ENCODE peak calls at places on chromosomes 6 and 20, in nine cellular contexts. One of them, this sample, is unnamed.

GRCh38 chr6:139539852-139540251 is 165.4 kb upstream of the CITED2 start:
- DNase-seq in AG10803: peak
- DNase-seq in upper lobe of right lung: peak
- DNase-seq in fibroblast of pulmonary artery: peak
- DNase-seq in left ventricle myocardium inferior: peak
- DNase-seq in ascending aorta: peak
- DNase-seq in NT2/D1: peak
- DNase-seq in BJ: peak
- DNase-seq in CD8-positive, alpha-beta T cell: no peak
- DNase-seq in this sample: peak

GRCh38 chr6:41901882-41902519 is 6.8 kb upstream of the USP49 start:
- DNase-seq in BJ: no peak
- DNase-seq in fibroblast of pulmonary artery: peak
- DNase-seq in upper lobe of right lung: no peak
- DNase-seq in left ventricle myocardium inferior: no peak
- DNase-seq in ascending aorta: no peak
- DNase-seq in NT2/D1: no peak
- DNase-seq in CD8-positive, alpha-beta T cell: peak
- DNase-seq in AG10803: no peak
- DNase-seq in this sample: no peak

GRCh38 chr20:10986586-10986985 is 312.8 kb upstream of the JAG1 start:
- DNase-seq in AG10803: peak
- DNase-seq in upper lobe of right lung: no peak
- DNase-seq in BJ: no peak
- DNase-seq in NT2/D1: no peak
- DNase-seq in ascending aorta: no peak
- DNase-seq in left ventricle myocardium inferior: no peak
- DNase-seq in fibroblast of pulmonary artery: no peak
- DNase-seq in CD8-positive, alpha-beta T cell: no peak
- DNase-seq in this sample: peak

GRCh38 chr6:33018904-33019303 is 9.5 kb upstream of the HLA-DOA start:
- DNase-seq in upper lobe of right lung: peak
- DNase-seq in fibroblast of pulmonary artery: peak
- DNase-seq in left ventricle myocardium inferior: peak
- DNase-seq in ascending aorta: peak
- DNase-seq in BJ: no peak
- DNase-seq in AG10803: peak
- DNase-seq in CD8-positive, alpha-beta T cell: no peak
- DNase-seq in NT2/D1: no peak
- DNase-seq in this sample: peak

GRCh38 chr6:68194846-68195478 is 440.1 kb upstream of the ADGRB3 start:
- DNase-seq in left ventricle myocardium inferior: no peak
- DNase-seq in BJ: no peak
- DNase-seq in upper lobe of right lung: no peak
- DNase-seq in CD8-positive, alpha-beta T cell: no peak
- DNase-seq in AG10803: no peak
- DNase-seq in ascending aorta: no peak
- DNase-seq in NT2/D1: no peak
- DNase-seq in fibroblast of pulmonary artery: no peak
- DNase-seq in this sample: no peak

GRCh38 chr20:21571841-21572690 is 58.2 kb upstream of the NKX2-2 start:
- DNase-seq in NT2/D1: no peak
- DNase-seq in AG10803: peak
- DNase-seq in upper lobe of right lung: no peak
- DNase-seq in CD8-positive, alpha-beta T cell: no peak
- DNase-seq in BJ: no peak
- DNase-seq in left ventricle myocardium inferior: no peak
- DNase-seq in ascending aorta: peak
- DNase-seq in fibroblast of pulmonary artery: peak
- DNase-seq in this sample: no peak

GRCh38 chr6:36054965-36055364 is 27.4 kb downstream of the MAPK14 start:
- DNase-seq in upper lobe of right lung: no peak
- DNase-seq in ascending aorta: no peak
- DNase-seq in CD8-positive, alpha-beta T cell: no peak
- DNase-seq in BJ: no peak
- DNase-seq in left ventricle myocardium inferior: no peak
- DNase-seq in fibroblast of pulmonary artery: no peak
- DNase-seq in NT2/D1: no peak
- DNase-seq in AG10803: no peak
- DNase-seq in this sample: no peak

GRCh38 chr6:88780714-88781389 is 182.6 kb downstream of the RNGTT start:
- DNase-seq in left ventricle myocardium inferior: no peak
- DNase-seq in CD8-positive, alpha-beta T cell: peak
- DNase-seq in BJ: peak
- DNase-seq in ascending aorta: no peak
- DNase-seq in fibroblast of pulmonary artery: peak
- DNase-seq in NT2/D1: peak
- DNase-seq in AG10803: peak
- DNase-seq in upper lobe of right lung: no peak
- DNase-seq in this sample: peak

GRCh38 chr6:119148102-119148824 is 69.8 kb upstream of the FAM184A start:
- DNase-seq in fibroblast of pulmonary artery: peak
- DNase-seq in BJ: no peak
- DNase-seq in ascending aorta: peak
- DNase-seq in CD8-positive, alpha-beta T cell: no peak
- DNase-seq in AG10803: peak
- DNase-seq in left ventricle myocardium inferior: no peak
- DNase-seq in NT2/D1: peak
- DNase-seq in upper lobe of right lung: no peak
- DNase-seq in this sample: peak

DNA sequence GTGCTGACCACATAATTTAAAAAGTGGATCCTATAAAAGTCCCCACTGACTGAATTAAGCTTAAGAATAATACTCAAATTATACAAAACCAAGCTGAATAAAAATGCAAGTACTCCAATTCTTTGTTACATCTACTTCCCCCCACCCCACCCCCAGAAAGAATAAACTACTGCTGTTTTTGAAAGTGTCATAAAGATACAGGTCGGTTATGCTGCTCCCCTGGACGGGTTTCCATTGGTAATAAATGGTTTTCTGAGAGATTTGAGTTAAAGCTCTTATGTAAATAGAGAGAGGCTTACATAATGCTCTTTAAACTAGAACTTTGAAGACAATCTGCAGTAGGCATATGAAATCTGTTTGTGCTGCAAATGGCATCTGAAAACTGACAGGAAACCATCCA is 10.9 kb upstream of the POU3F2 start:
- DNase-seq in left ventricle myocardium inferior: no peak
- DNase-seq in upper lobe of right lung: no peak
- DNase-seq in AG10803: no peak
- DNase-seq in BJ: no peak
- DNase-seq in CD8-positive, alpha-beta T cell: no peak
- DNase-seq in NT2/D1: no peak
- DNase-seq in fibroblast of pulmonary artery: no peak
- DNase-seq in ascending aorta: no peak
- DNase-seq in this sample: no peak
- H3K4me3 ChIP-seq in left ventricle myocardium inferior: no peak
- H3K4me3 ChIP-seq in upper lobe of right lung: no peak
- H3K4me3 ChIP-seq in AG10803: no peak
- H3K4me3 ChIP-seq in BJ: no peak
- H3K4me3 ChIP-seq in CD8-positive, alpha-beta T cell: no peak
- H3K4me3 ChIP-seq in NT2/D1: peak
- H3K4me3 ChIP-seq in fibroblast of pulmonary artery: no peak
- H3K4me3 ChIP-seq in ascending aorta: no peak
- H3K4me3 ChIP-seq in this sample: no peak

GRCh38 chr6:154435400-154435945 is 75.0 kb downstream of the CNKSR3 start:
- DNase-seq in fibroblast of pulmonary artery: no peak
- DNase-seq in upper lobe of right lung: no peak
- DNase-seq in AG10803: no peak
- DNase-seq in BJ: no peak
- DNase-seq in CD8-positive, alpha-beta T cell: no peak
- DNase-seq in left ventricle myocardium inferior: no peak
- DNase-seq in ascending aorta: no peak
- DNase-seq in NT2/D1: no peak
- DNase-seq in this sample: no peak

GRCh38 chr6:154432533-154433476 is 76.2 kb upstream of the IPCEF1 start:
- DNase-seq in left ventricle myocardium inferior: no peak
- DNase-seq in AG10803: no peak
- DNase-seq in BJ: no peak
- DNase-seq in upper lobe of right lung: no peak
- DNase-seq in ascending aorta: no peak
- DNase-seq in CD8-positive, alpha-beta T cell: no peak
- DNase-seq in fibroblast of pulmonary artery: peak
- DNase-seq in NT2/D1: no peak
- DNase-seq in this sample: no peak

GRCh38 chr6:154430494-154430919 is 73.9 kb upstream of the IPCEF1 start:
- DNase-seq in ascending aorta: no peak
- DNase-seq in fibroblast of pulmonary artery: no peak
- DNase-seq in NT2/D1: no peak
- DNase-seq in left ventricle myocardium inferior: no peak
- DNase-seq in upper lobe of right lung: no peak
- DNase-seq in CD8-positive, alpha-beta T cell: no peak
- DNase-seq in BJ: no peak
- DNase-seq in AG10803: no peak
- DNase-seq in this sample: no peak

GRCh38 chr6:154434662-154435061 is 75.8 kb downstream of the CNKSR3 start:
- DNase-seq in BJ: no peak
- DNase-seq in fibroblast of pulmonary artery: no peak
- DNase-seq in NT2/D1: no peak
- DNase-seq in AG10803: no peak
- DNase-seq in left ventricle myocardium inferior: no peak
- DNase-seq in ascending aorta: no peak
- DNase-seq in upper lobe of right lung: no peak
- DNase-seq in CD8-positive, alpha-beta T cell: no peak
- DNase-seq in this sample: no peak

GRCh38 chr6:154433477-154434241 is 76.8 kb downstream of the CNKSR3 start:
- DNase-seq in AG10803: peak
- DNase-seq in NT2/D1: no peak
- DNase-seq in BJ: no peak
- DNase-seq in CD8-positive, alpha-beta T cell: no peak
- DNase-seq in fibroblast of pulmonary artery: no peak
- DNase-seq in upper lobe of right lung: no peak
- DNase-seq in left ventricle myocardium inferior: no peak
- DNase-seq in ascending aorta: no peak
- DNase-seq in this sample: no peak
- H3K4me3 ChIP-seq in AG10803: no peak
- H3K4me3 ChIP-seq in NT2/D1: no peak
- H3K4me3 ChIP-seq in BJ: no peak
- H3K4me3 ChIP-seq in CD8-positive, alpha-beta T cell: no peak
- H3K4me3 ChIP-seq in fibroblast of pulmonary artery: no peak
- H3K4me3 ChIP-seq in upper lobe of right lung: no peak
- H3K4me3 ChIP-seq in left ventricle myocardium inferior: no peak
- H3K4me3 ChIP-seq in ascending aorta: no peak
- H3K4me3 ChIP-seq in this sample: no peak

GRCh38 chr20:63361507-63362425 is 617 bp upstream of the CHRNA4 start:
- DNase-seq in upper lobe of right lung: no peak
- DNase-seq in ascending aorta: no peak
- DNase-seq in CD8-positive, alpha-beta T cell: no peak
- DNase-seq in BJ: no peak
- DNase-seq in fibroblast of pulmonary artery: no peak
- DNase-seq in AG10803: no peak
- DNase-seq in left ventricle myocardium inferior: no peak
- DNase-seq in NT2/D1: no peak
- DNase-seq in this sample: no peak
- H3K4me3 ChIP-seq in upper lobe of right lung: no peak
- H3K4me3 ChIP-seq in ascending aorta: no peak
- H3K4me3 ChIP-seq in CD8-positive, alpha-beta T cell: no peak
- H3K4me3 ChIP-seq in BJ: no peak
- H3K4me3 ChIP-seq in fibroblast of pulmonary artery: no peak
- H3K4me3 ChIP-seq in AG10803: no peak
- H3K4me3 ChIP-seq in left ventricle myocardium inferior: no peak
- H3K4me3 ChIP-seq in NT2/D1: no peak
- H3K4me3 ChIP-seq in this sample: no peak

DNA sequence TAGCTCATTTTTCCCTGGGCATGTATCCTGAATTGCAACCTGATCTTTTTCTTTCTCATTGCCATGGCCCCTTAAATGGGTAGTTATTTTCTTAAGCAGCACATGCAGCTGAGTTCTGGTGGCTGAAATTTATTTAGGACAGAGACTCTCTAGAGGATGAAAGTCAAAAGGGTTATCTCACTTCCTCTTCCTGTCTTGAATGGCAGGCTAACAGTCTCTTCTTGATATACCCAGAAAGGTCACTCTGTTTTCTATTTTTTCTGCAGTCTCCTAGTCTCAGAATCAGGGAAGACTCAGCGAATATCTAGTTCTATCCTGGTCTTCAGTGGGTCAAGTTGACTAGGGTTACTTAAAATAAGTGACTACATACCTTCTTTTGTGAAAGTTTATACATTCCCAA is 243.3 kb downstream of the EPHA7 start:
- DNase-seq in left ventricle myocardium inferior: no peak
- DNase-seq in upper lobe of right lung: no peak
- DNase-seq in BJ: no peak
- DNase-seq in ascending aorta: no peak
- DNase-seq in AG10803: no peak
- DNase-seq in NT2/D1: no peak
- DNase-seq in CD8-positive, alpha-beta T cell: no peak
- DNase-seq in fibroblast of pulmonary artery: no peak
- DNase-seq in this sample: no peak
- H3K4me3 ChIP-seq in left ventricle myocardium inferior: no peak
- H3K4me3 ChIP-seq in upper lobe of right lung: no peak
- H3K4me3 ChIP-seq in BJ: no peak
- H3K4me3 ChIP-seq in ascending aorta: no peak
- H3K4me3 ChIP-seq in AG10803: no peak
- H3K4me3 ChIP-seq in NT2/D1: no peak
- H3K4me3 ChIP-seq in CD8-positive, alpha-beta T cell: no peak
- H3K4me3 ChIP-seq in fibroblast of pulmonary artery: no peak
- H3K4me3 ChIP-seq in this sample: no peak

GRCh38 chr6:166221040-166221439 is 53.4 kb upstream of the TBXT start:
- DNase-seq in CD8-positive, alpha-beta T cell: no peak
- DNase-seq in ascending aorta: no peak
- DNase-seq in NT2/D1: no peak
- DNase-seq in upper lobe of right lung: no peak
- DNase-seq in BJ: no peak
- DNase-seq in left ventricle myocardium inferior: no peak
- DNase-seq in AG10803: no peak
- DNase-seq in fibroblast of pulmonary artery: no peak
- DNase-seq in this sample: no peak

GRCh38 chr6:166223091-166223490 is 55.4 kb upstream of the TBXT start:
- DNase-seq in CD8-positive, alpha-beta T cell: no peak
- DNase-seq in left ventricle myocardium inferior: no peak
- DNase-seq in BJ: no peak
- DNase-seq in upper lobe of right lung: no peak
- DNase-seq in fibroblast of pulmonary artery: no peak
- DNase-seq in ascending aorta: no peak
- DNase-seq in AG10803: no peak
- DNase-seq in NT2/D1: no peak
- DNase-seq in this sample: no peak

GRCh38 chr6:166222631-166223030 is 55.0 kb upstream of the TBXT start:
- DNase-seq in NT2/D1: no peak
- DNase-seq in AG10803: no peak
- DNase-seq in upper lobe of right lung: no peak
- DNase-seq in ascending aorta: no peak
- DNase-seq in left ventricle myocardium inferior: no peak
- DNase-seq in BJ: no peak
- DNase-seq in fibroblast of pulmonary artery: no peak
- DNase-seq in CD8-positive, alpha-beta T cell: no peak
- DNase-seq in this sample: no peak

DNA sequence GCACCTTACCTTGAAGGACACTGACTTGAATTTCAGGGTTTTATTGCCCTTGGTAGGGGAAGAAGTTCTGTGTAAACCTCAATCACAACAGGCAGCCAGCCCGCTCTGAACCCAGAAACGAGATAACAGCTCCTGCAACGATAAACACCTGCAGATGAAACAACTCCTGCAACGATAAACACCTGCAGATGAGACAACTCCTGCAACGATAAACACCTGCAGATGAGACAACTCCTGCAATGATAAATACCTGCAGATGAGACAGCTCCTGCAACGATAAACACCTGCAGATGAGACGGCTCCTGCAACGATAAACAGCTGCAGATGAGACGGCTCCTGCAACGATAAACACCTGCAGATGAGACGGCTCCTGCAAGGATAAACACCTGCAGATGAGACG is 54.0 kb upstream of the TBXT start:
- DNase-seq in NT2/D1: no peak
- DNase-seq in BJ: no peak
- DNase-seq in ascending aorta: no peak
- DNase-seq in CD8-positive, alpha-beta T cell: no peak
- DNase-seq in fibroblast of pulmonary artery: no peak
- DNase-seq in left ventricle myocardium inferior: no peak
- DNase-seq in upper lobe of right lung: no peak
- DNase-seq in AG10803: no peak
- DNase-seq in this sample: no peak
- H3K4me3 ChIP-seq in NT2/D1: no peak
- H3K4me3 ChIP-seq in BJ: no peak
- H3K4me3 ChIP-seq in ascending aorta: no peak
- H3K4me3 ChIP-seq in CD8-positive, alpha-beta T cell: no peak
- H3K4me3 ChIP-seq in fibroblast of pulmonary artery: no peak
- H3K4me3 ChIP-seq in left ventricle myocardium inferior: no peak
- H3K4me3 ChIP-seq in upper lobe of right lung: no peak
- H3K4me3 ChIP-seq in AG10803: no peak
- H3K4me3 ChIP-seq in this sample: no peak

This sample was measured in skeletal muscle cell.